ENCODE peak calls at places on chromosomes 4 and X, in six cellular contexts. One of them, this sample, is unnamed.

GRCh38 chr4:102404551-102404969 is 59.3 kb upstream of the SLC39A8 start:
- DNase-seq in choroid plexus epithelial cell: peak
- DNase-seq in epithelial cell of esophagus: no peak
- DNase-seq in mesendoderm: peak
- DNase-seq in AG10803: peak
- DNase-seq in pancreas: no peak
- DNase-seq in this sample: no peak

GRCh38 chr4:82948647-82949204 is 48.2 kb downstream of the THAP9 start:
- DNase-seq in choroid plexus epithelial cell: peak
- DNase-seq in epithelial cell of esophagus: peak
- DNase-seq in mesendoderm: no peak
- DNase-seq in AG10803: peak
- DNase-seq in pancreas: no peak
- DNase-seq in this sample: no peak

GRCh38 chr4:145868637-145869409 is 69.8 kb downstream of the ZNF827 start:
- DNase-seq in choroid plexus epithelial cell: peak
- DNase-seq in epithelial cell of esophagus: no peak
- DNase-seq in mesendoderm: no peak
- DNase-seq in AG10803: peak
- DNase-seq in pancreas: no peak
- DNase-seq in this sample: peak

GRCh38 chr4:54961357-54961975 is 163.9 kb downstream of the KDR start:
- DNase-seq in choroid plexus epithelial cell: peak
- DNase-seq in epithelial cell of esophagus: peak
- DNase-seq in mesendoderm: peak
- DNase-seq in AG10803: peak
- DNase-seq in pancreas: no peak
- DNase-seq in this sample: no peak

GRCh38 chrX:150767045-150767395 is 73.8 kb downstream of the MTMR1 start:
- DNase-seq in choroid plexus epithelial cell: no peak
- DNase-seq in epithelial cell of esophagus: no peak
- DNase-seq in mesendoderm: peak
- DNase-seq in AG10803: no peak
- DNase-seq in pancreas: no peak
- DNase-seq in this sample: no peak

GRCh38 chr4:68175562-68176155 is 46.0 kb upstream of the TMPRSS11F start:
- DNase-seq in choroid plexus epithelial cell: peak
- DNase-seq in epithelial cell of esophagus: peak
- DNase-seq in mesendoderm: peak
- DNase-seq in AG10803: peak
- DNase-seq in pancreas: no peak
- DNase-seq in this sample: no peak

GRCh38 chrX:113195949-113196348 is 355.3 kb upstream of the AMOT start:
- DNase-seq in choroid plexus epithelial cell: no peak
- DNase-seq in epithelial cell of esophagus: no peak
- DNase-seq in mesendoderm: no peak
- DNase-seq in AG10803: no peak
- DNase-seq in pancreas: no peak
- DNase-seq in this sample: no peak

GRCh38 chr4:25234390-25235367 is 846 bp downstream of the PI4K2B start:
- DNase-seq in choroid plexus epithelial cell: peak
- DNase-seq in epithelial cell of esophagus: peak
- DNase-seq in mesendoderm: peak
- DNase-seq in AG10803: peak
- DNase-seq in pancreas: peak
- DNase-seq in this sample: peak

GRCh38 chrX:151974336-151975227 is at the start of gene GABRE:
- DNase-seq in choroid plexus epithelial cell: peak
- DNase-seq in epithelial cell of esophagus: peak
- DNase-seq in mesendoderm: peak
- DNase-seq in AG10803: peak
- DNase-seq in pancreas: peak
- DNase-seq in this sample: no peak

GRCh38 chr4:4455199-4455865 is 68.4 kb downstream of the NSG1 start:
- DNase-seq in choroid plexus epithelial cell: no peak
- DNase-seq in epithelial cell of esophagus: no peak
- DNase-seq in mesendoderm: no peak
- DNase-seq in AG10803: peak
- DNase-seq in pancreas: no peak
- DNase-seq in this sample: no peak

GRCh38 chrX:155745792-155746191 is 133.0 kb upstream of the TMLHE start:
- DNase-seq in choroid plexus epithelial cell: peak
- DNase-seq in epithelial cell of esophagus: peak
- DNase-seq in mesendoderm: no peak
- DNase-seq in AG10803: peak
- DNase-seq in pancreas: no peak
- DNase-seq in this sample: no peak

GRCh38 chrX:72306085-72306801 is 529 bp upstream of the CITED1 start:
- DNase-seq in choroid plexus epithelial cell: no peak
- DNase-seq in epithelial cell of esophagus: peak
- DNase-seq in mesendoderm: peak
- DNase-seq in AG10803: no peak
- DNase-seq in pancreas: no peak
- DNase-seq in this sample: no peak
- H3K4me3 ChIP-seq in choroid plexus epithelial cell: peak
- H3K4me3 ChIP-seq in epithelial cell of esophagus: peak
- H3K4me3 ChIP-seq in mesendoderm: no peak
- H3K4me3 ChIP-seq in AG10803: peak
- H3K4me3 ChIP-seq in pancreas: peak
- H3K4me3 ChIP-seq in this sample: peak

GRCh38 chrX:101550825-101551767 is 749 bp downstream of the ARMCX1 start:
- DNase-seq in choroid plexus epithelial cell: peak
- DNase-seq in epithelial cell of esophagus: peak
- DNase-seq in mesendoderm: peak
- DNase-seq in AG10803: peak
- DNase-seq in pancreas: peak
- DNase-seq in this sample: no peak
- H3K4me3 ChIP-seq in choroid plexus epithelial cell: peak
- H3K4me3 ChIP-seq in epithelial cell of esophagus: peak
- H3K4me3 ChIP-seq in mesendoderm: peak
- H3K4me3 ChIP-seq in AG10803: peak
- H3K4me3 ChIP-seq in pancreas: peak
- H3K4me3 ChIP-seq in this sample: no peak

GRCh38 chrX:154426916-154427792 is 1.3 kb upstream of the ATP6AP1 start:
- DNase-seq in choroid plexus epithelial cell: no peak
- DNase-seq in epithelial cell of esophagus: no peak
- DNase-seq in mesendoderm: no peak
- DNase-seq in AG10803: no peak
- DNase-seq in pancreas: no peak
- DNase-seq in this sample: no peak
- H3K4me3 ChIP-seq in choroid plexus epithelial cell: no peak
- H3K4me3 ChIP-seq in epithelial cell of esophagus: no peak
- H3K4me3 ChIP-seq in mesendoderm: no peak
- H3K4me3 ChIP-seq in AG10803: no peak
- H3K4me3 ChIP-seq in pancreas: no peak
- H3K4me3 ChIP-seq in this sample: no peak

GRCh38 chr4:7755529-7755928 is 184.1 kb downstream of the AFAP1 start:
- DNase-seq in choroid plexus epithelial cell: no peak
- DNase-seq in epithelial cell of esophagus: no peak
- DNase-seq in mesendoderm: no peak
- DNase-seq in AG10803: no peak
- DNase-seq in pancreas: peak
- DNase-seq in this sample: no peak
- H3K4me3 ChIP-seq in choroid plexus epithelial cell: peak
- H3K4me3 ChIP-seq in epithelial cell of esophagus: no peak
- H3K4me3 ChIP-seq in mesendoderm: no peak
- H3K4me3 ChIP-seq in AG10803: no peak
- H3K4me3 ChIP-seq in pancreas: no peak
- H3K4me3 ChIP-seq in this sample: no peak

DNA sequence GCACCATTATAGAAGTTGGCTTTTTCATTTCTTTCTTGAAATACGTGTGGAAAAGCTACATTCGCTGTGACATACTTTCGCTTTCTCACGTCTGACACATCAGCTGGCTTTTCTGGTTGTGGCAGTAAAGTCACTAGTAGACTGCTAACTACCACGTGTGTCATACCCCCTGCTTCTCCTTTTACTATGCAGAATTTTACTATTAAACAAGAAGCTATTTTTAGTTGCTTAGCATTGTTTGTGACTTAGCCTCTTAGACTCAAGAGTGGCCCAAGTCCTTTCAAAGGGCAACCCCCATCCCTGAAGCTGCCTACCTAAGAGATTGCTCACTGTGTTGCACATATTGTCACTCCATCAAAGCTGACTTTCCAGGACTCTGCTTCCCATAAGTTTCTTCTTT is 2.1 kb upstream of the IL2 start:
- DNase-seq in choroid plexus epithelial cell: peak
- DNase-seq in epithelial cell of esophagus: peak
- DNase-seq in mesendoderm: peak
- DNase-seq in AG10803: peak
- DNase-seq in pancreas: no peak
- DNase-seq in this sample: peak
- H3K4me3 ChIP-seq in choroid plexus epithelial cell: no peak
- H3K4me3 ChIP-seq in epithelial cell of esophagus: peak
- H3K4me3 ChIP-seq in mesendoderm: no peak
- H3K4me3 ChIP-seq in AG10803: peak
- H3K4me3 ChIP-seq in pancreas: no peak
- H3K4me3 ChIP-seq in this sample: peak